ENCODE peak calls at places on chromosomes 7 and 10, in seven cellular contexts. F is heart left ventricle, M is lower lobe of right lung, N is left lung, Z is Panc1, H is stomach, B is DND-41. U is an unnamed sample.

GRCh38 chr7:158246960-158247673 is 340.5 kb downstream of the PTPRN2 start:
- DNase-seq in B (no peak), Z (no peak), F (no peak), H (peak; percentile 14), N (no peak), M (no peak), U (no peak)

GRCh38 chr10:83432296-83433045 is 706.8 kb upstream of the GHITM start:
- DNase-seq in H (no peak), Z (no peak), B (no peak), F (no peak), N (no peak), M (no peak), U (no peak)

GRCh38 chr10:58868736-58869435 is 307.6 kb upstream of the PHYHIPL start:
- DNase-seq in B (no peak), Z (no peak), F (no peak), N (no peak), M (no peak), H (no peak), U (no peak)

GRCh38 chr10:42782446-42783180 is at the start of gene BMS1:
- DNase-seq in B (peak; percentile 94), H (peak; percentile 90), F (peak; percentile 90), M (peak; percentile 89), Z (peak; percentile 85), N (peak; percentile 90), U (peak; percentile 92)

GRCh38 chr7:112161253-112162160 is 44.7 kb downstream of the DOCK4 start:
- DNase-seq in M (no peak), N (no peak), F (no peak), B (no peak), Z (no peak), H (no peak), U (no peak)

GRCh38 chr10:110483633-110484032 is 14.1 kb upstream of the DUSP5 start:
- DNase-seq in Z (no peak), N (no peak), F (no peak), H (no peak), B (no peak), M (no peak), U (no peak)

GRCh38 chr10:124523886-124524285 is 62.3 kb downstream of the LHPP start:
- DNase-seq in F (no peak), Z (no peak), H (no peak), M (no peak), N (no peak), B (no peak), U (peak; percentile 25)

GRCh38 chr10:44697096-44697495 is 214.0 kb upstream of the TMEM72 start:
- DNase-seq in H (no peak), B (no peak), N (no peak), Z (no peak), M (no peak), F (no peak), U (no peak)

GRCh38 chr7:81159402-81159801 is 240.6 kb upstream of the SEMA3C start:
- DNase-seq in M (no peak), H (no peak), F (no peak), B (no peak), Z (no peak), N (no peak), U (no peak)

GRCh38 chr7:157684157-157684595 is 347.4 kb downstream of the DNAJB6 start:
- DNase-seq in H (peak; percentile 18), F (no peak), B (no peak), Z (no peak), M (no peak), N (no peak), U (no peak)

GRCh38 chr10:851891-852290 is 79.6 kb downstream of the LARP4B start:
- DNase-seq in H (no peak), M (no peak), F (no peak), N (no peak), B (no peak), Z (no peak), U (no peak)

GRCh38 chr10:13686331-13686752 is 99.6 kb downstream of the PRPF18 start:
- DNase-seq in H (no peak), N (no peak), Z (no peak), M (no peak), B (no peak), F (peak; percentile 64), U (peak; percentile 31)

GRCh38 chr7:138961159-138961558 is 20.0 kb downstream of the KIAA1549 start:
- DNase-seq in M (no peak), Z (no peak), F (no peak), H (peak; percentile 77), B (no peak), N (no peak), U (peak; percentile 74)

GRCh38 chr7:139860090-139860773 is 31.2 kb downstream of the TBXAS1 start:
- DNase-seq in H (no peak), B (no peak), F (peak; percentile 25), Z (no peak), M (peak; percentile 84), N (peak; percentile 78), U (no peak)

GRCh38 chr10:29297678-29298077 is 8.8 kb downstream of the LYZL1 start:
- DNase-seq in F (no peak), Z (no peak), N (no peak), M (no peak), H (no peak), B (no peak), U (peak; percentile 31)

GRCh38 chr10:6239213-6239991 is 36.7 kb downstream of the PFKFB3 start:
- DNase-seq in B (peak; percentile 61), H (peak; percentile 42), M (no peak), Z (peak; percentile 62), N (peak; percentile 56), F (peak; percentile 56), U (no peak)

GRCh38 chr10:48195803-48196202 is 78.7 kb downstream of the FRMPD2 start:
- DNase-seq in M (no peak), N (no peak), B (no peak), F (no peak), H (no peak), Z (no peak), U (no peak)

GRCh38 chr7:117217636-117218035 is 105.2 kb downstream of the WNT2 start:
- DNase-seq in Z (no peak), H (no peak), N (no peak), F (no peak), M (no peak), B (no peak), U (no peak)

GRCh38 chr10:80260295-80261243 is 28.9 kb downstream of the MAT1A start:
- DNase-seq in H (no peak), B (peak; percentile 39), N (no peak), M (no peak), F (no peak), Z (peak; percentile 27), U (peak; percentile 49)

GRCh38 chr10:125103466-125104377 is 56.6 kb downstream of the CTBP2 start:
- DNase-seq in Z (no peak), H (peak; percentile 21), B (no peak), N (no peak), M (no peak), F (no peak), U (no peak)

GRCh38 chr7:92758796-92759431 is 77.5 kb downstream of the CDK6 start:
- DNase-seq in B (no peak), N (no peak), M (no peak), H (no peak), Z (no peak), F (no peak), U (no peak)

DNA sequence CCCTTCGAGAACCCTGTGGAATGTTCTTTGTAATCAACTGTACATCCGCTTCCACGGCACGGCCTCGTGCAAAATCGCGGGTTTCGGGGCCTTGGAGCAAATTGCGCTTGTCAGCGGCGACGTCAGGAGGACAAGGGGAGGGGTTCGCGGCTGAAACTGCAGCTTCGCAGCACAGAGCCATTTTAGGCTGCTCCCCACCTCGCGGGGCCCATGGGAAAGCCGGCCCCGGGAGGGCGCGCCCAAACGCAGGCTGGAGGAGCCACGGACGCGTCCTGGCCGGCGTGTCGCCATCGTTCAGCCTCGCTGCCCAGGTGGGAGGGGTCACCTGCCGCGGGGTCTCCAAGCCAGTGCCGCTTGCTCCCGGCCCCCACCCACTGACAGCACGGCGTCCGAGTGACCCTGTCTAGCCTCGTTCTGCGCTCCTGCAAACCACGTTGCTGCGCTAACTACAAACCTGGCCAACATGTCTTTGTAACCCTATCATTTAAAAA is 2.8 kb downstream of the SFMBT2 start:
- DNase-seq in B (peak; percentile 63), Z (no peak), M (peak; percentile 72), F (peak; percentile 69), N (peak; percentile 64), H (no peak), U (peak; percentile 62)
- H3K27me3 ChIP-seq in B (no peaks in the 10 kb centered on the region), Z (no peaks in the 10 kb centered on the region), M (peaks cover 33% of the 10 kb centered on the region), F (no peaks in the 10 kb centered on the region), N (peaks cover 17% of the 10 kb centered on the region), H (peaks cover 48% of the 10 kb centered on the region), U (peaks cover 44% of the 10 kb centered on the region)

GRCh38 chr7:17021205-17021604 is 139.4 kb upstream of the AGR3 start:
- DNase-seq in N (no peak), F (no peak), H (peak; percentile 30), M (no peak), B (no peak), Z (no peak), U (no peak)
- H3K4me1 ChIP-seq in N (no peaks in the 10 kb centered on the region), F (no peaks in the 10 kb centered on the region), H (peaks cover 8% of the 10 kb centered on the region), M (peaks cover 9% of the 10 kb centered on the region), B (peaks cover 7% of the 10 kb centered on the region), Z (no peaks in the 10 kb centered on the region), U (no peaks in the 10 kb centered on the region)

GRCh38 chr7:27194002-27194352 is 5.9 kb downstream of the HOXA13 start:
- DNase-seq in M (no peak), Z (no peak), B (no peak), H (no peak), N (no peak), F (no peak), U (no peak)
- H3K27me3 ChIP-seq in M (peaks cover 100% of the 10 kb centered on the region), Z (no peaks in the 10 kb centered on the region), B (peaks cover 12% of the 10 kb centered on the region), H (peaks cover 97% of the 10 kb centered on the region), N (peaks cover 100% of the 10 kb centered on the region), F (peaks cover 97% of the 10 kb centered on the region), U (peaks cover 100% of the 10 kb centered on the region)

DNA sequence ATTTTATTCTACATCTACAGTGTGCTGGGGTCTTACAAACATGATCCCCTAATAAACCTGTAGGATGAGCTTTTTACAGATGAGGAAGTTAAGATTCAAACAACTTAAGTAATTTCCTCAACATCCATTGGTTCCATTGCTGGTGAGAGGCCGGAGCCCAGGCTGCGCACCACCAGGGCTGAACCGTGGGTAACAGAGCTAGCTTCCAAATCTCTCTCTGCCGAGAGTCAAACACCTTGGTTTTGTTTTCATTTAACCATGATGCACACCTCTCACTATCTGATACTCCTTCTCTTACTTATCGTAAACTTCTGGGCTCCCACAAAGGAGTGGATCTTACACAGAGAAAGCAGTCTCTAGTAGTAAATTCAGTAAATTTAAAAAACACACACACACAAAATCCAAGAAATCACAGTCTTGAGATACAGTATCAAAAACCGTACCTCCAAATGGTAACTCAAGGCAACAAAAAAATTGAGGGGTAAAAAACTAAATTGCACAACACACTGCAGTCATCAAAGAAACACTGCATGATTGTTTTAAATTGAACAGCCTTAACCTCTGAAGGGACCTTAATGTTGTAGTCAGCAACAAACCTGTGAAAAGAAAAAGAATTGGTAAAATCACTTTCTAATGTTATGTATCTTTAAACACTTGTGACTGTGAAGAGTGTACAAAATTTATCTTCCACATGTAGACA is 20.5 kb downstream of the SGMS1 start:
- DNase-seq in H (no peak), Z (no peak), M (no peak), B (no peak), N (no peak), F (no peak), U (no peak)
- H3K4me1 ChIP-seq in H (peaks cover 43% of the 10 kb centered on the region), Z (peaks cover 65% of the 10 kb centered on the region), M (peaks cover 86% of the 10 kb centered on the region), B (no peaks in the 10 kb centered on the region), N (peaks cover 32% of the 10 kb centered on the region), F (peaks cover 18% of the 10 kb centered on the region), U (peaks cover 52% of the 10 kb centered on the region)

U was measured in cardiac muscle cell.